ENCODE peak calls at places on chromosomes 3 and 15, in seven cellular contexts. Z, P, Y, S, R, W and H are unnamed samples.

GRCh38 chr3:164522073-164522763 is 556.1 kb downstream of the SI start:
- DNase-seq in W (no peak), S (no peak), Z (no peak), R (no peak), P (no peak), Y (no peak), H (no peak)

GRCh38 chr15:32877201-32877600 is 159.4 kb downstream of the GREM1 start:
- DNase-seq in Y (no peak), Z (no peak), W (no peak), P (no peak), R (no peak), S (no peak), H (no peak)

GRCh38 chr3:72721696-72722381 is 126.4 kb downstream of the SHQ1 start:
- DNase-seq in P (peak), S (no peak), Z (no peak), Y (no peak), W (no peak), R (no peak), H (no peak)

GRCh38 chr3:58994746-58995330 is 55.0 kb downstream of the CFAP20DC start:
- DNase-seq in R (peak), W (peak), S (peak), P (peak), Z (no peak), Y (peak), H (peak)

GRCh38 chr3:113104746-113105479 is 106.4 kb upstream of the BOC start:
- DNase-seq in Z (no peak), W (no peak), Y (no peak), S (no peak), P (peak), R (no peak), H (no peak)

GRCh38 chr3:169769287-169770181 is at the start of gene ACTRT3:
- DNase-seq in W (no peak), S (peak), Y (peak), R (peak), Z (peak), P (peak), H (peak)

GRCh38 chr3:125257563-125257962 is 45.0 kb upstream of the SLC12A8 start:
- DNase-seq in Y (no peak), S (no peak), P (no peak), Z (no peak), W (no peak), R (no peak), H (no peak)

GRCh38 chr15:29533667-29534066 is 264.0 kb upstream of the NSMCE3 start:
- DNase-seq in R (no peak), S (peak), P (no peak), Y (no peak), Z (no peak), W (no peak), H (no peak)

GRCh38 chr3:175392653-175393052 is 533.5 kb downstream of the NAALADL2 start:
- DNase-seq in Y (no peak), R (no peak), Z (no peak), P (no peak), W (no peak), S (peak), H (no peak)

GRCh38 chr15:65926459-65926858 is 57.2 kb downstream of the RAB11A start:
- DNase-seq in Z (no peak), P (no peak), Y (no peak), W (no peak), S (no peak), R (no peak), H (no peak)

GRCh38 chr3:138114431-138114918 is 933 bp downstream of the DZIP1L start:
- DNase-seq in P (peak), Y (peak), W (no peak), S (peak), R (no peak), Z (no peak), H (no peak)

GRCh38 chr3:3366391-3366790 is 186.9 kb upstream of the CRBN start:
- DNase-seq in P (no peak), Y (no peak), Z (no peak), W (no peak), S (no peak), R (no peak), H (no peak)

GRCh38 chr15:91100561-91101355 is 701 bp downstream of the SV2B start:
- DNase-seq in Z (no peak), R (peak), S (peak), P (peak), W (no peak), Y (no peak), H (no peak)

GRCh38 chr15:66221126-66221525 is 32.4 kb downstream of the MEGF11 start:
- DNase-seq in Y (no peak), W (no peak), S (peak), R (no peak), Z (no peak), P (no peak), H (no peak)

GRCh38 chr15:77639431-77639830 is 6.7 kb upstream of the LINGO1 start:
- DNase-seq in Y (no peak), P (no peak), Z (no peak), W (no peak), S (no peak), R (no peak), H (no peak)

GRCh38 chr15:58736244-58736643 is 13.3 kb downstream of the ADAM10 start:
- DNase-seq in Z (no peak), Y (no peak), W (no peak), P (no peak), R (no peak), S (no peak), H (no peak)

GRCh38 chr3:187954486-187955075 is 199.4 kb upstream of the LPP start:
- DNase-seq in Z (no peak), R (no peak), Y (no peak), P (no peak), W (peak), S (no peak), H (no peak)

GRCh38 chr15:39685999-39686613 is 96.5 kb downstream of the FSIP1 start:
- DNase-seq in R (peak), W (peak), S (peak), Y (peak), Z (no peak), P (peak), H (peak)

GRCh38 chr15:100043069-100043641 is 298.6 kb downstream of the ADAMTS17 start:
- DNase-seq in P (no peak), S (peak), R (no peak), Z (no peak), W (no peak), Y (no peak), H (peak)

GRCh38 chr3:46845860-46846623 is 17.2 kb downstream of the MYL3 start:
- DNase-seq in R (peak), P (peak), S (peak), W (peak), Y (no peak), Z (peak), H (peak)

GRCh38 chr15:32974691-32975090 is 219.8 kb downstream of the FMN1 start:
- DNase-seq in P (no peak), Z (no peak), R (no peak), S (peak), W (no peak), Y (no peak), H (no peak)

GRCh38 chr3:189833266-189833665 is 202.1 kb downstream of the TP63 start:
- DNase-seq in Z (no peak), P (no peak), R (no peak), S (no peak), W (no peak), Y (no peak), H (no peak)

GRCh38 chr3:43742935-43743334 is 52.2 kb downstream of the ABHD5 start:
- DNase-seq in P (no peak), R (no peak), W (no peak), Z (no peak), Y (no peak), S (peak), H (no peak)

GRCh38 chr15:92902723-92903587 is 2.8 kb downstream of the CHD2 start:
- DNase-seq in Y (no peak), W (no peak), S (no peak), P (no peak), Z (no peak), R (no peak), H (no peak)

GRCh38 chr15:93103823-93104222 is 14.8 kb upstream of the RGMA start:
- DNase-seq in Z (no peak), P (no peak), S (no peak), W (no peak), R (no peak), Y (no peak), H (no peak)

GRCh38 chr15:81351651-81352050 is 22.4 kb downstream of the TMC3 start:
- DNase-seq in P (no peak), W (no peak), Z (no peak), R (no peak), S (no peak), Y (no peak), H (no peak)